ENCODE peak calls at places on chromosomes 7 and 10, in four cellular contexts. One of them, this sample, is unnamed.

GRCh38 chr7:100148559-100149328 is at the start of gene LAMTOR4:
- DNase-seq in H1: peak; percentile 94
- DNase-seq in IMR-90: peak; percentile 99
- DNase-seq in H9: peak; percentile 100
- DNase-seq in this sample: peak; percentile 100

GRCh38 chr7:22109761-22110160 is 164.1 kb upstream of the CDCA7L start:
- DNase-seq in H1: peak; percentile 66
- DNase-seq in IMR-90: peak; percentile 37
- DNase-seq in H9: peak; percentile 59
- DNase-seq in this sample: peak; percentile 58

GRCh38 chr7:20892776-20893175 is 106.1 kb upstream of the SP8 start:
- DNase-seq in H1: no peak
- DNase-seq in IMR-90: no peak
- DNase-seq in H9: no peak
- DNase-seq in this sample: no peak

GRCh38 chr7:70595741-70596574 is 536.0 kb upstream of the GALNT17 start:
- DNase-seq in H1: peak; percentile 81
- DNase-seq in IMR-90: no peak
- DNase-seq in H9: peak; percentile 62
- DNase-seq in this sample: no peak

GRCh38 chr7:75613351-75613750 is 121.2 kb downstream of the SPDYE5 start:
- DNase-seq in H1: no peak
- DNase-seq in IMR-90: no peak
- DNase-seq in H9: no peak
- DNase-seq in this sample: no peak

GRCh38 chr7:74302745-74303221 is 13.6 kb downstream of the CLIP2 start:
- DNase-seq in H1: no peak
- DNase-seq in IMR-90: no peak
- DNase-seq in H9: no peak
- DNase-seq in this sample: no peak

GRCh38 chr10:82377608-82378007 is 502.6 kb downstream of the NRG3 start:
- DNase-seq in H1: peak; percentile 53
- DNase-seq in IMR-90: no peak
- DNase-seq in H9: no peak
- DNase-seq in this sample: no peak

GRCh38 chr7:84949067-84949466 is 237.8 kb downstream of the SEMA3D start:
- DNase-seq in H1: no peak
- DNase-seq in IMR-90: peak; percentile 8
- DNase-seq in H9: no peak
- DNase-seq in this sample: no peak

GRCh38 chr10:73471226-73471625 is 24.6 kb downstream of the PPP3CB start:
- DNase-seq in H1: no peak
- DNase-seq in IMR-90: no peak
- DNase-seq in H9: no peak
- DNase-seq in this sample: no peak

GRCh38 chr10:88879754-88880286 is at the start of gene STAMBPL1:
- DNase-seq in H1: no peak
- DNase-seq in IMR-90: no peak
- DNase-seq in H9: no peak
- DNase-seq in this sample: no peak

GRCh38 chr10:22911889-22912762 is 15.7 kb upstream of the ARMC3 start:
- DNase-seq in H1: no peak
- DNase-seq in IMR-90: no peak
- DNase-seq in H9: no peak
- DNase-seq in this sample: no peak

GRCh38 chr7:120714945-120715344 is 143.0 kb downstream of the TSPAN12 start:
- DNase-seq in H1: no peak
- DNase-seq in IMR-90: no peak
- DNase-seq in H9: no peak
- DNase-seq in this sample: no peak

GRCh38 chr10:118568327-118568848 is 27.1 kb downstream of the PRLHR start:
- DNase-seq in H1: peak; percentile 54
- DNase-seq in IMR-90: peak; percentile 56
- DNase-seq in H9: no peak
- DNase-seq in this sample: peak; percentile 25

GRCh38 chr7:33452805-33453502 is 323.6 kb downstream of the BBS9 start:
- DNase-seq in H1: no peak
- DNase-seq in IMR-90: peak; percentile 45
- DNase-seq in H9: no peak
- DNase-seq in this sample: no peak

GRCh38 chr7:155263522-155264197 is 34.0 kb upstream of the INSIG1 start:
- DNase-seq in H1: peak; percentile 50
- DNase-seq in IMR-90: no peak
- DNase-seq in H9: no peak
- DNase-seq in this sample: no peak

GRCh38 chr10:47424231-47424630 is 40.1 kb upstream of the ZNF488 start:
- DNase-seq in H1: no peak
- DNase-seq in IMR-90: no peak
- DNase-seq in H9: peak; percentile 13
- DNase-seq in this sample: no peak

GRCh38 chr7:101630591-101630990 is 1.5 kb upstream of the MYL10 start:
- DNase-seq in H1: no peak
- DNase-seq in IMR-90: peak; percentile 18
- DNase-seq in H9: no peak
- DNase-seq in this sample: peak; percentile 85

GRCh38 chr7:3888096-3888495 is 587.0 kb downstream of the SDK1 start:
- DNase-seq in H1: no peak
- DNase-seq in IMR-90: no peak
- DNase-seq in H9: no peak
- DNase-seq in this sample: no peak

GRCh38 chr7:97959046-97959445 is 30.9 kb downstream of the OCM2 start:
- DNase-seq in H1: no peak
- DNase-seq in IMR-90: no peak
- DNase-seq in H9: no peak
- DNase-seq in this sample: no peak

GRCh38 chr10:94108200-94108599 is 114.5 kb downstream of the PLCE1 start:
- DNase-seq in H1: no peak
- DNase-seq in IMR-90: peak; percentile 95
- DNase-seq in H9: no peak
- DNase-seq in this sample: no peak

GRCh38 chr10:110527731-110528171 is 30.0 kb downstream of the DUSP5 start:
- DNase-seq in H1: no peak
- DNase-seq in IMR-90: no peak
- DNase-seq in H9: no peak
- DNase-seq in this sample: no peak

GRCh38 chr7:141430426-141431142 is 120.6 kb upstream of the AGK start:
- DNase-seq in H1: peak; percentile 66
- DNase-seq in IMR-90: no peak
- DNase-seq in H9: peak; percentile 84
- DNase-seq in this sample: no peak

DNA sequence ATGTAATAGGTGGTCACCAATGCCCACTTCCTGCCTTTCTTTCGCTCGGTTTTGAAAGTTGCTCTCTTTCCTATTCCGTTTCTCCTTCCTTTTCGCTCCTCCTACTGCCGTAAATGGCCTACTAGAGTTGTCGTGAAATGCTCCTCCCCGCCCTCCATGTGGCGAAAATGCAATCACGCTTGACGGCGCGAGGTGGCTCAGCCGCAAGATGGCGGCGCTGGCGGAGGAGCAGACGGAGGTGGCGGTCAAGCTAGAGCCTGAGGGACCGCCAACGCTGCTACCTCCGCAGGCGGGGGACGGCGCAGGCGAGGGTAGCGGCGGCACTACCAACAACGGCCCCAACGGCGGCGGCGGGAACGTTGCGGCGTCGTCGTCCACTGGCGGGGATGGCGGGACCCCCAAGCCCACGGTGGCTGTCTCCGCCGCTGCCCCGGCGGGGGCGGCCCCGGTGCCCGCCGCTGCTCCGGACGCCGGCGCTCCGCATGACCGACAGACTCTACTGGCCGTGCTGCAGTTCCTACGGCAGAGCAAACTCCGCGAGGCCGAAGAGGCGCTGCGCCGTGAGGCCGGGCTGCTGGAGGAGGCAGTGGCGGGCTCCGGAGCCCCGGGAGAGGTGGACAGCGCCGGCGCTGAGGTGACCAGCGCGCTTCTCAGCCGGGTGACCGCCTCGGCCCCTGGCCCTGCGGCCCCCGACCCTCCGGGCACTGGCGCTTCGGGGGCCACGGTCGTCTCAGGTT is at the start of gene TAF5:
- DNase-seq in H1: peak; percentile 89
- DNase-seq in IMR-90: peak; percentile 96
- DNase-seq in H9: peak; percentile 95
- DNase-seq in this sample: peak; percentile 93
- H4K8ac ChIP-seq in H1: peak within 1 kb of the TSS; percentile 93
- H4K8ac ChIP-seq in IMR-90: peak within 1 kb of the TSS; percentile 91
- H4K8ac ChIP-seq in H9: no peak within 1 kb of the TSS
- H4K8ac ChIP-seq in this sample: peak within 1 kb of the TSS; percentile 84

GRCh38 chr7:1508277-1508758 is 4.1 kb upstream of the INTS1 start:
- DNase-seq in H1: no peak
- DNase-seq in IMR-90: no peak
- DNase-seq in H9: no peak
- DNase-seq in this sample: no peak

GRCh38 chr7:1503816-1504775 is at the start of gene INTS1:
- DNase-seq in H1: peak; percentile 90
- DNase-seq in IMR-90: peak; percentile 85
- DNase-seq in H9: peak; percentile 91
- DNase-seq in this sample: peak; percentile 97

GRCh38 chr7:1502845-1503244 is 1.3 kb downstream of the INTS1 start:
- DNase-seq in H1: no peak
- DNase-seq in IMR-90: no peak
- DNase-seq in H9: no peak
- DNase-seq in this sample: no peak

GRCh38 chr7:1503390-1503789 is 799 bp downstream of the INTS1 start:
- DNase-seq in H1: no peak
- DNase-seq in IMR-90: no peak
- DNase-seq in H9: no peak
- DNase-seq in this sample: no peak

GRCh38 chr7:1505731-1506550 is 1.8 kb upstream of the INTS1 start:
- DNase-seq in H1: peak; percentile 66
- DNase-seq in IMR-90: no peak
- DNase-seq in H9: no peak
- DNase-seq in this sample: peak; percentile 98
- H4K91ac ChIP-seq in H1: peak overlapping the region; percentile 88
- H4K91ac ChIP-seq in IMR-90: no peak overlapping the region
- H4K91ac ChIP-seq in H9: no peak overlapping the region
- H4K91ac ChIP-seq in this sample: peak overlapping the region; percentile 38

GRCh38 chr7:1536768-1537630 is 6.5 kb downstream of the MAFK start:
- DNase-seq in H1: peak; percentile 71
- DNase-seq in IMR-90: peak; percentile 99
- DNase-seq in H9: peak; percentile 86
- DNase-seq in this sample: peak; percentile 99
- H3K23ac ChIP-seq in H1: no peak overlapping the region
- H3K23ac ChIP-seq in IMR-90: peak overlapping the region; percentile 98
- H3K23ac ChIP-seq in H9: no peak overlapping the region
- H3K23ac ChIP-seq in this sample: no peak overlapping the region

GRCh38 chr7:150845471-150845870 is 6.8 kb upstream of the AOC1 start:
- DNase-seq in H1: no peak
- DNase-seq in IMR-90: no peak
- DNase-seq in H9: peak; percentile 21
- DNase-seq in this sample: peak; percentile 67
- H4K8ac ChIP-seq in H1: no peak overlapping the region
- H4K8ac ChIP-seq in IMR-90: no peak overlapping the region
- H4K8ac ChIP-seq in H9: no peak overlapping the region
- H4K8ac ChIP-seq in this sample: no peak overlapping the region

GRCh38 chr10:98332623-98333269 is 64.8 kb upstream of the LOXL4 start:
- DNase-seq in H1: no peak
- DNase-seq in IMR-90: peak; percentile 54
- DNase-seq in H9: no peak
- DNase-seq in this sample: no peak
- H4K91ac ChIP-seq in H1: no peak overlapping the region
- H4K91ac ChIP-seq in IMR-90: peak overlapping the region; percentile 43
- H4K91ac ChIP-seq in H9: no peak overlapping the region
- H4K91ac ChIP-seq in this sample: no peak overlapping the region

DNA sequence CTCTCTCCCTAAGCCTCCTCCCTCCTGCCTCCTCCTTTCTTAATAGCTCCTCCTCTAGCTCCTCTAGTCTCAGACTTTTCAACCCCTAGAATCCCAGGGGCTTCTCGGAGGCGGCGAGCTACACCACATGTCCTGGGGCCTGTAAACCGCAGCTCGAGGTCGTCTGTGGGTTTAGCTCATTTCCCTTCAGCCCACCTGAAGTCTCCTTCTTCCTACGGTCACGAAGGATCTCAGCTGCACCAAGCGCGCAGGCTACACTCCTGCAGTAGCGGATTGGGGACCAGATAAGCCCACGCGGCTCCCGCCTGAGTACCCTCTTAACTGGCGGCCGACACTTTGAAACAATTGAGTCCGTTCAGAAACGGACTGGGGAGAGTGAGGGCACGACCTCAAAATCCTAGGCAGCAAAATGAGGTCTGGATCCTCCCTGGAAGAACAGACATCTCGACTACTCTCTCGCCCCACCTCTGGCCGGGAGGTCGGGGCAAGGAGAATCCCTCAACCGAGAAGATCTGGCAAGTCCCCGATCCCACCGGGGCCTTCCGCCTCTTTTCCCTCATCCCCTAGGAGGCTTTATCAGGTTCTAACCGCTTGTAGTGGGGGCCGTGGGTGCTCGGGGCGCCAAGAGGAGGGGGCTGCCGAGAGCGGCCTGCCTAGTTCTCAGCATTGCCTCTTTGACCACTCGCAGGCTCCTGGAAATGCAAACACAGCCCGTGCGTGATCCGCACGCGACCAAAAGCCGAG is 1.3 kb upstream of the SORCS3 start:
- DNase-seq in H1: peak; percentile 59
- DNase-seq in IMR-90: no peak
- DNase-seq in H9: peak; percentile 71
- DNase-seq in this sample: no peak
- H3K23ac ChIP-seq in H1: no peak overlapping the region
- H3K23ac ChIP-seq in IMR-90: no peak overlapping the region
- H3K23ac ChIP-seq in H9: no peak overlapping the region
- H3K23ac ChIP-seq in this sample: no peak overlapping the region

GRCh38 chr10:68087338-68088029 is 12.4 kb upstream of the HERC4 start:
- DNase-seq in H1: no peak
- DNase-seq in IMR-90: no peak
- DNase-seq in H9: no peak
- DNase-seq in this sample: no peak
- H4K8ac ChIP-seq in H1: peak overlapping the region; percentile 42
- H4K8ac ChIP-seq in IMR-90: peak overlapping the region; percentile 97
- H4K8ac ChIP-seq in H9: no peak overlapping the region
- H4K8ac ChIP-seq in this sample: no peak overlapping the region

DNA sequence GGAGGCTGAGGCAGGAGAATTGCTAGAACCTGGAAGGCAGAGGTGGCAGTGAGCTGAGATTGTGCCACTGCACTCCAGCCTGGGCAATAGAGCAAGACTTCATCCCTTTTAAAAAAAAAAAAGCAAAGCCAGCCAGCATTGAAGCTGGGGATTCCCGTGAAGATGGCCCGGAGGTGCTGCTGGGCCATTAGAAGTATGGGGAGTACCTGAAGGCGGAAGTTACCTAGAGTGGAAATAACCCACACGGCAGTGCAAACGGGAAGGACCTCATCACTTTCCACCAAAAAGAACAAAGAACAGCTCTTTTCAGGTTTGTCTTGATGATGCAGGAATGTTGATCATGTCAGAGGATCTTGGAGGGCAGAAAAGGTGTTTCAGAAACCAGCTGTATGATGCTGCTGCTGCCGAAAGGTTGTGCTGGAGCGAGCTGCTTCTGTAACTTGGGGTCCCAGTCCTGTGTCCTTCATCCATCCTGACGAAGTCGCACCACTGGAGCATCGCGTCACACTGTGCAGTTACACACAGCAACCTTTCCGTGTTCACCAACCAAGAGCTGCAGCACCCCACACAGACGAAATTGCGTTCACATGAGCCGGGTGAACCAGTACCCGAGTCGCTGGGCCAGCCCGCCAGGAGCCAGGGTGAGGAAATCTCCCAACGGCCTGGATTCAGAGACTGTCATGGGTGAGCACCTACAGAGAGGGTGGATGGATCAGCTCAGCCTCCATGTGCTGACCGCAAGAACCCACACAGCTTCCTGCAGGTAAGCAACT is 8.2 kb downstream of the ZFAND2A start:
- DNase-seq in H1: no peak
- DNase-seq in IMR-90: no peak
- DNase-seq in H9: no peak
- DNase-seq in this sample: no peak
- H4K91ac ChIP-seq in H1: no peak overlapping the region
- H4K91ac ChIP-seq in IMR-90: no peak overlapping the region
- H4K91ac ChIP-seq in H9: no peak overlapping the region
- H4K91ac ChIP-seq in this sample: no peak overlapping the region

GRCh38 chr7:45660201-45660900 is 86.2 kb downstream of the ADCY1 start:
- DNase-seq in H1: peak; percentile 17
- DNase-seq in IMR-90: no peak
- DNase-seq in H9: no peak
- DNase-seq in this sample: no peak
- H3K23ac ChIP-seq in H1: no peak overlapping the region
- H3K23ac ChIP-seq in IMR-90: no peak overlapping the region
- H3K23ac ChIP-seq in H9: no peak overlapping the region
- H3K23ac ChIP-seq in this sample: no peak overlapping the region